ENCODE peak calls at places on chromosomes 12 and 14, in six cellular contexts. One of them, this sample, is unnamed.

GRCh38 chr12:116146386-116146785 is 131.1 kb downstream of the MED13L start:
- DNase-seq in mucosa of descending colon: no peak
- DNase-seq in heart left ventricle: no peak
- DNase-seq in ascending aorta: no peak
- DNase-seq in breast epithelium: no peak
- DNase-seq in CD8-positive, alpha-beta memory T cell: no peak
- DNase-seq in this sample: no peak

GRCh38 chr14:64478634-64479250 is 13.4 kb downstream of the AKAP5 start:
- DNase-seq in mucosa of descending colon: no peak
- DNase-seq in heart left ventricle: no peak
- DNase-seq in ascending aorta: no peak
- DNase-seq in breast epithelium: no peak
- DNase-seq in CD8-positive, alpha-beta memory T cell: no peak
- DNase-seq in this sample: no peak

GRCh38 chr12:90481748-90482147 is 473.2 kb downstream of the CCER1 start:
- DNase-seq in mucosa of descending colon: no peak
- DNase-seq in heart left ventricle: no peak
- DNase-seq in ascending aorta: no peak
- DNase-seq in breast epithelium: no peak
- DNase-seq in CD8-positive, alpha-beta memory T cell: no peak
- DNase-seq in this sample: no peak

GRCh38 chr12:50505386-50505827 is 622 bp downstream of the DIP2B start:
- DNase-seq in mucosa of descending colon: peak; percentile 35
- DNase-seq in heart left ventricle: no peak
- DNase-seq in ascending aorta: no peak
- DNase-seq in breast epithelium: no peak
- DNase-seq in CD8-positive, alpha-beta memory T cell: peak; percentile 48
- DNase-seq in this sample: no peak

GRCh38 chr12:19189522-19189921 is 60.0 kb downstream of the PLEKHA5 start:
- DNase-seq in mucosa of descending colon: no peak
- DNase-seq in heart left ventricle: no peak
- DNase-seq in ascending aorta: no peak
- DNase-seq in breast epithelium: no peak
- DNase-seq in CD8-positive, alpha-beta memory T cell: no peak
- DNase-seq in this sample: no peak

GRCh38 chr12:129605666-129606065 is 298.2 kb downstream of the TMEM132D start:
- DNase-seq in mucosa of descending colon: no peak
- DNase-seq in heart left ventricle: no peak
- DNase-seq in ascending aorta: no peak
- DNase-seq in breast epithelium: no peak
- DNase-seq in CD8-positive, alpha-beta memory T cell: no peak
- DNase-seq in this sample: no peak

GRCh38 chr12:83140135-83140534 is 453.4 kb downstream of the TMTC2 start:
- DNase-seq in mucosa of descending colon: no peak
- DNase-seq in heart left ventricle: no peak
- DNase-seq in ascending aorta: no peak
- DNase-seq in breast epithelium: no peak
- DNase-seq in CD8-positive, alpha-beta memory T cell: peak; percentile 39
- DNase-seq in this sample: no peak

GRCh38 chr14:77200406-77200985 is 18.9 kb downstream of the TMEM63C start:
- DNase-seq in mucosa of descending colon: no peak
- DNase-seq in heart left ventricle: no peak
- DNase-seq in ascending aorta: no peak
- DNase-seq in breast epithelium: peak; percentile 2
- DNase-seq in CD8-positive, alpha-beta memory T cell: no peak
- DNase-seq in this sample: no peak

GRCh38 chr14:33986804-33987203 is 35.9 kb upstream of the EGLN3 start:
- DNase-seq in mucosa of descending colon: no peak
- DNase-seq in heart left ventricle: no peak
- DNase-seq in ascending aorta: no peak
- DNase-seq in breast epithelium: no peak
- DNase-seq in CD8-positive, alpha-beta memory T cell: no peak
- DNase-seq in this sample: no peak

GRCh38 chr14:34170891-34171290 is 220.0 kb upstream of the EGLN3 start:
- DNase-seq in mucosa of descending colon: no peak
- DNase-seq in heart left ventricle: no peak
- DNase-seq in ascending aorta: no peak
- DNase-seq in breast epithelium: no peak
- DNase-seq in CD8-positive, alpha-beta memory T cell: no peak
- DNase-seq in this sample: no peak

GRCh38 chr12:89348894-89349669 is 3.2 kb downstream of the DUSP6 start:
- DNase-seq in mucosa of descending colon: no peak
- DNase-seq in heart left ventricle: no peak
- DNase-seq in ascending aorta: no peak
- DNase-seq in breast epithelium: no peak
- DNase-seq in CD8-positive, alpha-beta memory T cell: no peak
- DNase-seq in this sample: no peak

GRCh38 chr14:106318700-106319099 is 792.3 kb downstream of the TMEM121 start:
- DNase-seq in mucosa of descending colon: peak; percentile 14
- DNase-seq in heart left ventricle: no peak
- DNase-seq in ascending aorta: no peak
- DNase-seq in breast epithelium: no peak
- DNase-seq in CD8-positive, alpha-beta memory T cell: peak; percentile 52
- DNase-seq in this sample: no peak

GRCh38 chr14:71426001-71426400 is 506.2 kb upstream of the RGS6 start:
- DNase-seq in mucosa of descending colon: no peak
- DNase-seq in heart left ventricle: no peak
- DNase-seq in ascending aorta: no peak
- DNase-seq in breast epithelium: no peak
- DNase-seq in CD8-positive, alpha-beta memory T cell: no peak
- DNase-seq in this sample: no peak

GRCh38 chr12:72278894-72279293 is 6.7 kb downstream of the TRHDE start:
- DNase-seq in mucosa of descending colon: no peak
- DNase-seq in heart left ventricle: no peak
- DNase-seq in ascending aorta: no peak
- DNase-seq in breast epithelium: no peak
- DNase-seq in CD8-positive, alpha-beta memory T cell: no peak
- DNase-seq in this sample: no peak

GRCh38 chr14:89025581-89026236 is 201.3 kb downstream of the TTC8 start:
- DNase-seq in mucosa of descending colon: no peak
- DNase-seq in heart left ventricle: peak; percentile 59
- DNase-seq in ascending aorta: no peak
- DNase-seq in breast epithelium: no peak
- DNase-seq in CD8-positive, alpha-beta memory T cell: no peak
- DNase-seq in this sample: no peak

GRCh38 chr12:13435535-13435934 is 239.0 kb downstream of the EMP1 start:
- DNase-seq in mucosa of descending colon: no peak
- DNase-seq in heart left ventricle: no peak
- DNase-seq in ascending aorta: no peak
- DNase-seq in breast epithelium: no peak
- DNase-seq in CD8-positive, alpha-beta memory T cell: no peak
- DNase-seq in this sample: no peak

GRCh38 chr12:24015771-24016170 is 66.3 kb upstream of the SOX5 start:
- DNase-seq in mucosa of descending colon: no peak
- DNase-seq in heart left ventricle: no peak
- DNase-seq in ascending aorta: no peak
- DNase-seq in breast epithelium: no peak
- DNase-seq in CD8-positive, alpha-beta memory T cell: no peak
- DNase-seq in this sample: no peak

GRCh38 chr14:22479781-22480464 is 109.1 kb downstream of the DAD1 start:
- DNase-seq in mucosa of descending colon: no peak
- DNase-seq in heart left ventricle: no peak
- DNase-seq in ascending aorta: no peak
- DNase-seq in breast epithelium: no peak
- DNase-seq in CD8-positive, alpha-beta memory T cell: no peak
- DNase-seq in this sample: no peak

GRCh38 chr12:63319936-63320633 is 169.1 kb upstream of the AVPR1A start:
- DNase-seq in mucosa of descending colon: no peak
- DNase-seq in heart left ventricle: no peak
- DNase-seq in ascending aorta: no peak
- DNase-seq in breast epithelium: no peak
- DNase-seq in CD8-positive, alpha-beta memory T cell: no peak
- DNase-seq in this sample: no peak

GRCh38 chr14:61125314-61126082 is 144.5 kb downstream of the SLC38A6 start:
- DNase-seq in mucosa of descending colon: no peak
- DNase-seq in heart left ventricle: no peak
- DNase-seq in ascending aorta: no peak
- DNase-seq in breast epithelium: no peak
- DNase-seq in CD8-positive, alpha-beta memory T cell: no peak
- DNase-seq in this sample: no peak

GRCh38 chr12:67271976-67272375 is 2.8 kb downstream of the CAND1 start:
- DNase-seq in mucosa of descending colon: no peak
- DNase-seq in heart left ventricle: no peak
- DNase-seq in ascending aorta: no peak
- DNase-seq in breast epithelium: no peak
- DNase-seq in CD8-positive, alpha-beta memory T cell: no peak
- DNase-seq in this sample: no peak

GRCh38 chr14:54803926-54804719 is 98.5 kb downstream of the GCH1 start:
- DNase-seq in mucosa of descending colon: no peak
- DNase-seq in heart left ventricle: no peak
- DNase-seq in ascending aorta: no peak
- DNase-seq in breast epithelium: no peak
- DNase-seq in CD8-positive, alpha-beta memory T cell: no peak
- DNase-seq in this sample: no peak

GRCh38 chr12:31736472-31736871 is 7.7 kb upstream of the AMN1 start:
- DNase-seq in mucosa of descending colon: no peak
- DNase-seq in heart left ventricle: no peak
- DNase-seq in ascending aorta: no peak
- DNase-seq in breast epithelium: no peak
- DNase-seq in CD8-positive, alpha-beta memory T cell: peak; percentile 83
- DNase-seq in this sample: no peak

GRCh38 chr14:83870556-83870955 is 1659.4 kb upstream of the FLRT2 start:
- DNase-seq in mucosa of descending colon: no peak
- DNase-seq in heart left ventricle: no peak
- DNase-seq in ascending aorta: no peak
- DNase-seq in breast epithelium: no peak
- DNase-seq in CD8-positive, alpha-beta memory T cell: no peak
- DNase-seq in this sample: no peak

GRCh38 chr12:98980508-98980907 is 335.4 kb downstream of the APAF1 start:
- DNase-seq in mucosa of descending colon: no peak
- DNase-seq in heart left ventricle: no peak
- DNase-seq in ascending aorta: no peak
- DNase-seq in breast epithelium: no peak
- DNase-seq in CD8-positive, alpha-beta memory T cell: no peak
- DNase-seq in this sample: no peak

GRCh38 chr14:77041837-77042557 is 13.5 kb upstream of the IRF2BPL start:
- DNase-seq in mucosa of descending colon: no peak
- DNase-seq in heart left ventricle: no peak
- DNase-seq in ascending aorta: no peak
- DNase-seq in breast epithelium: no peak
- DNase-seq in CD8-positive, alpha-beta memory T cell: no peak
- DNase-seq in this sample: no peak

GRCh38 chr12:57825451-57825850 is 6.9 kb upstream of the AVIL start:
- DNase-seq in mucosa of descending colon: no peak
- DNase-seq in heart left ventricle: peak; percentile 18
- DNase-seq in ascending aorta: no peak
- DNase-seq in breast epithelium: no peak
- DNase-seq in CD8-positive, alpha-beta memory T cell: no peak
- DNase-seq in this sample: no peak

DNA sequence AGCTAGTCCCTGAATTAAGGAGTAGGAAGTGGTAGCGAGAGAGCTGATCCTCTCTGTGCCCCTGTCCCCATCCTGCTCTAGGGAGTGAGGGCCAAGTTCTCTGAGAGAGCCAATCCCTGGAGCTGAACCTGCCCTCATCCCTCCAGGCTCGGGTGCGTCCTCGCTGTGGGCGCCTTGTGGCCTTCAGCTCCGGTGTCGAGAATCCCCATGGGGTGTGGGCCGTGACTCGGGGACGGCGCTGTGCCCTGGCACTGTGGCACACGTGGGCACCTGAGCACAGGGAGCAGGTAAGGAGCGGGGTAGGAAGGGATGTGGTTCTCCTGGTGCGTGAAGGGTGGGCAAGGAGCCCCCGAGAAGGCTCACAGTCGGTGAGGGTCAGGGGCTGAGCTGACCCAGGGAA is 1.9 kb upstream of the GNB3 start:
- DNase-seq in mucosa of descending colon: no peak
- DNase-seq in heart left ventricle: no peak
- DNase-seq in ascending aorta: no peak
- DNase-seq in breast epithelium: no peak
- DNase-seq in CD8-positive, alpha-beta memory T cell: no peak
- DNase-seq in this sample: no peak
- H3K4me1 ChIP-seq in mucosa of descending colon: no peaks in the 10 kb centered on the region
- H3K4me1 ChIP-seq in heart left ventricle: peaks cover 8% of the 10 kb centered on the region
- H3K4me1 ChIP-seq in ascending aorta: no peaks in the 10 kb centered on the region
- H3K4me1 ChIP-seq in breast epithelium: no peaks in the 10 kb centered on the region
- H3K4me1 ChIP-seq in CD8-positive, alpha-beta memory T cell: peaks cover 6% of the 10 kb centered on the region
- H3K4me1 ChIP-seq in this sample: no peaks in the 10 kb centered on the region

GRCh38 chr12:93849946-93850345 is 172.8 kb downstream of the CRADD start:
- DNase-seq in mucosa of descending colon: no peak
- DNase-seq in heart left ventricle: no peak
- DNase-seq in ascending aorta: no peak
- DNase-seq in breast epithelium: no peak
- DNase-seq in CD8-positive, alpha-beta memory T cell: no peak
- DNase-seq in this sample: no peak

GRCh38 chr12:93846936-93847516 is 169.9 kb downstream of the CRADD start:
- DNase-seq in mucosa of descending colon: no peak
- DNase-seq in heart left ventricle: no peak
- DNase-seq in ascending aorta: no peak
- DNase-seq in breast epithelium: no peak
- DNase-seq in CD8-positive, alpha-beta memory T cell: no peak
- DNase-seq in this sample: no peak

GRCh38 chr12:93848453-93849120 is 171.4 kb downstream of the CRADD start:
- DNase-seq in mucosa of descending colon: peak; percentile 17
- DNase-seq in heart left ventricle: no peak
- DNase-seq in ascending aorta: no peak
- DNase-seq in breast epithelium: no peak
- DNase-seq in CD8-positive, alpha-beta memory T cell: no peak
- DNase-seq in this sample: no peak

GRCh38 chr12:93850476-93850875 is 173.3 kb downstream of the CRADD start:
- DNase-seq in mucosa of descending colon: no peak
- DNase-seq in heart left ventricle: no peak
- DNase-seq in ascending aorta: no peak
- DNase-seq in breast epithelium: no peak
- DNase-seq in CD8-positive, alpha-beta memory T cell: no peak
- DNase-seq in this sample: no peak

GRCh38 chr12:93847517-93848452 is 170.6 kb downstream of the CRADD start:
- DNase-seq in mucosa of descending colon: no peak
- DNase-seq in heart left ventricle: no peak
- DNase-seq in ascending aorta: no peak
- DNase-seq in breast epithelium: no peak
- DNase-seq in CD8-positive, alpha-beta memory T cell: no peak
- DNase-seq in this sample: no peak
- H3K4me1 ChIP-seq in mucosa of descending colon: peaks cover 11% of the 10 kb centered on the region
- H3K4me1 ChIP-seq in heart left ventricle: no peaks in the 10 kb centered on the region
- H3K4me1 ChIP-seq in ascending aorta: no peaks in the 10 kb centered on the region
- H3K4me1 ChIP-seq in breast epithelium: no peaks in the 10 kb centered on the region
- H3K4me1 ChIP-seq in CD8-positive, alpha-beta memory T cell: no peaks in the 10 kb centered on the region
- H3K4me1 ChIP-seq in this sample: no peaks in the 10 kb centered on the region

DNA sequence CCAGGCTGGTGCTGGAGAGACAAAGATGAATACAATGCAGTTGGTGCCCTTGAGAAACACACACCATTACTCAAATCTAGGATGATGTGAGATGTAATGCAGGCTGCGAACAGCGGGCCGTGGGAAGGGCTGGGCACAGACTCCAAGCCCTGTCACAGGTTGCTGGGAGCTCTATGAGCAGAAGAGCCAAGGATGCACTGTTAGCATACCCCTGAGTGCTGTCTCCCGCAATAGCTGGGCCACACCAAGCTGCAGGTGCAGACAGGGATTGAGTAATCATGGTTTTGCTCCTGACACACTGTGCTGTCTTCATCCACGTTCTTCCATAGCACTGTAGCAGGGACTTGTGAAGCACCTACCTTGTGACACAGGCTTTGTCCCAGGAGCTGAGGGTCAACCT is 247.6 kb upstream of the CRY1 start:
- DNase-seq in mucosa of descending colon: no peak
- DNase-seq in heart left ventricle: no peak
- DNase-seq in ascending aorta: no peak
- DNase-seq in breast epithelium: no peak
- DNase-seq in CD8-positive, alpha-beta memory T cell: no peak
- DNase-seq in this sample: no peak
- H3K4me1 ChIP-seq in mucosa of descending colon: no peaks in the 10 kb centered on the region
- H3K4me1 ChIP-seq in heart left ventricle: no peaks in the 10 kb centered on the region
- H3K4me1 ChIP-seq in ascending aorta: no peaks in the 10 kb centered on the region
- H3K4me1 ChIP-seq in breast epithelium: no peaks in the 10 kb centered on the region
- H3K4me1 ChIP-seq in CD8-positive, alpha-beta memory T cell: peaks cover 15% of the 10 kb centered on the region
- H3K4me1 ChIP-seq in this sample: no peaks in the 10 kb centered on the region

GRCh38 chr14:95897280-95897679 is 20.6 kb downstream of the TUNAR start:
- DNase-seq in mucosa of descending colon: no peak
- DNase-seq in heart left ventricle: no peak
- DNase-seq in ascending aorta: no peak
- DNase-seq in breast epithelium: no peak
- DNase-seq in CD8-positive, alpha-beta memory T cell: no peak
- DNase-seq in this sample: no peak
- H3K4me1 ChIP-seq in mucosa of descending colon: no peaks in the 10 kb centered on the region
- H3K4me1 ChIP-seq in heart left ventricle: no peaks in the 10 kb centered on the region
- H3K4me1 ChIP-seq in ascending aorta: no peaks in the 10 kb centered on the region
- H3K4me1 ChIP-seq in breast epithelium: no peaks in the 10 kb centered on the region
- H3K4me1 ChIP-seq in CD8-positive, alpha-beta memory T cell: no peaks in the 10 kb centered on the region
- H3K4me1 ChIP-seq in this sample: no peaks in the 10 kb centered on the region